ENCODE peak calls at places on chromosomes 5 and 9, in four cellular contexts. Q is H1, S is trophoblast cell, M is IMR-90. H is an unnamed sample.

GRCh38 chr5:68396722-68397121 is 181.2 kb downstream of the PIK3R1 start:
- DNase-seq in Q (no peak), S (no peak), M (no peak), H (no peak)

GRCh38 chr5:124655211-124655880 is 91.1 kb downstream of the ZNF608 start:
- DNase-seq in Q (no peak), S (no peak), M (no peak), H (no peak)

GRCh38 chr5:2194949-2195348 is 312.2 kb upstream of the IRX4 start:
- DNase-seq in Q (no peak), S (no peak), M (no peak), H (no peak)

GRCh38 chr9:133578524-133579230 is 30.5 kb downstream of the FAM163B start:
- DNase-seq in Q (no peak), S (no peak), M (no peak), H (no peak)

GRCh38 chr5:9025942-9026341 is 519.9 kb downstream of the SEMA5A start:
- DNase-seq in Q (no peak), S (no peak), M (peak), H (no peak)

GRCh38 chr9:108836771-108837170 is 19.0 kb downstream of the ACTL7B start:
- DNase-seq in Q (no peak), S (peak), M (no peak), H (no peak)

GRCh38 chr5:10583663-10584572 is 20.0 kb downstream of the ANKRD33B start:
- DNase-seq in Q (no peak), S (no peak), M (no peak), H (no peak)

GRCh38 chr5:150616024-150616470 is 24.4 kb upstream of the SYNPO start:
- DNase-seq in Q (no peak), S (no peak), M (no peak), H (no peak)

GRCh38 chr5:87097664-87098063 is 170.0 kb upstream of the RASA1 start:
- DNase-seq in Q (no peak), S (no peak), M (no peak), H (no peak)

GRCh38 chr9:126226991-126227937 is 99.4 kb upstream of the MVB12B start:
- DNase-seq in Q (no peak), S (no peak), M (no peak), H (peak)

GRCh38 chr9:126225611-126226609 is 100.7 kb upstream of the MVB12B start:
- DNase-seq in Q (no peak), S (no peak), M (no peak), H (peak)

GRCh38 chr9:126228779-126229444 is 97.7 kb upstream of the MVB12B start:
- DNase-seq in Q (peak), S (peak), M (peak), H (peak)

GRCh38 chr9:126229501-126229900 is 97.1 kb upstream of the MVB12B start:
- DNase-seq in Q (no peak), S (no peak), M (no peak), H (no peak)

DNA sequence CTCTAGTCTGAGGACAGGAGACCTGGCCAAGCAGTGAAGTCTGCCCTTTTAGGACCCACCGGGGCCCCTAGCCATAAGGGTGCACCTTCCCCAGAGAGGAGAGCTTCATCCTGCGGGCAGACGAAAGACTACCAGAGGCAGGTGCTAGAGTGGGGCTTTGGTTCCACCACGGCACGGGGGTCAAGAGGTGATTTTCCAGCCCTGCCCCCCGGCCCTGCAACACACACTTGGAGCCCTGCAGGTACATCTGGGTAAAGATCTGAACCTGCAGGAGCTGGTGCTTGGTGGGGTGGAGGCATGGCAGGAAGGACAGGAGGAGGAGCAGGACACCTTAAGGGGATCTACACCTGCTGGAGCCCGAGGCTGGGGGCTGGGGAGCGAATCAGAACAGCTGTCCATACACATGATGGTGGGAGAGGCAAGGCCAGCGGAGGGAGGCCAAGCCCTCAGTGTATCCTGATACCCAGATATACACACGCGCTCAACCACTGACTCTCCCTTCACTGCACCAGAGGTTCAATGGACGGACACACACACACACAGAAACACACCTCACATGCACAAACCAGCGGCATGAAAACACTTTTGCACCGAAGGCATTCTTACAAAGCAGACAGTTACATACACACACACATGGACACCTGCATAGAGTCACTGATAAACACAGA is 98.4 kb upstream of the MVB12B start:
- DNase-seq in Q (no peak), S (no peak), M (no peak), H (no peak)
- H3K14ac ChIP-seq in Q (no peak), S (no peak), M (no peak), H (no peak)

DNA sequence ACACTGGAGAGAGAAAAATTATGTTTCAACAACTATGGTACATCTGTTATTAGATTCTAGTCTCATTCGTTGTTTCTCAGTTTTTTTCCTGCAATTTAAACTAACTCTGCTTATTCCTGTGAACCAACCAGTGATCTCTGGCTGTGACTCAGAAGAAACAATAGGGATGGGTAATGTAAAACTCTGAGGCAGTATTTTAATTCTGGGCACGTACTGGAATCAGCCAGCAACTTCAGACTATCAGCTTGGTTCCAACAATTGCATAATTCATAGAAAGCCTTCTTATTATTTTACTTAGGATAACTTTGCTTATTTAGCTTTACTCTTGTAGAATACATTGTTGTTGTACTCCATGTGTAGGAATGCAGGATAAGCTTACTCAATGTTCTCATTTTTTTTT is 28.7 kb downstream of the MLLT3 start:
- DNase-seq in Q (no peak), S (no peak), M (peak), H (no peak)
- H4K8ac ChIP-seq in Q (no peak), S (no peak), M (no peak), H (no peak)

GRCh38 chr9:127974002-127974768 is 6.6 kb downstream of the EEIG1 start:
- DNase-seq in Q (no peak), S (no peak), M (no peak), H (peak)

GRCh38 chr9:127970401-127971313 is 10.1 kb downstream of the EEIG1 start:
- DNase-seq in Q (no peak), S (no peak), M (no peak), H (no peak)

GRCh38 chr9:127972316-127972871 is 8.4 kb downstream of the EEIG1 start:
- DNase-seq in Q (no peak), S (no peak), M (no peak), H (peak)

GRCh38 chr9:127973169-127974001 is 7.4 kb downstream of the EEIG1 start:
- DNase-seq in Q (no peak), S (no peak), M (no peak), H (peak)

GRCh38 chr9:127971357-127972315 is 9.2 kb downstream of the EEIG1 start:
- DNase-seq in Q (no peak), S (no peak), M (no peak), H (no peak)
- H3K4me2 ChIP-seq in Q (peak), S (no peak), M (no peak), H (no peak)

DNA sequence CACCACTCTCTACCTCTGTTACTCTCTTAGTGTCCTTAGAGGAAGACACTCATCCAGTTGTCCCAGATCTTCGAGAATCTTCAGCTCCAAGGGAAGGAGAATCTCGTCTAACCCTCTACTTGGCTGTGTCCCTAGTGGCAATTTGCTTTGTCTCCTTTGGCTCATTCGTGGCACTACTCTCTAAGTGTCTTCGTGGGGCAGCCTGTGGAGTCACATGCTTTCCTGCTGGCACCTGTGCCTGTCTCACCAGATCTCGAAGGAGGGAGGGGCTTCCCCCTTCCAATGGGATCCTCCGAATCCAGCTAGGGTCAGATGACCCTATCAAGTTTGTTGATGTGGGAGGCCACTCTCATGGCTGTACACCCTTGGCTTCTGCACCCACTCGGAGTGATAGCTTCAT is 1.8 kb upstream of the PCDHGC5 start:
- DNase-seq in Q (no peak), S (no peak), M (no peak), H (no peak)
- H3K14ac ChIP-seq in Q (no peak), S (no peak), M (no peak), H (no peak)